ENCODE peak calls at places on chromosome 6, in eight cellular contexts. U, I, Y, A, G, S, P and F are unnamed samples.

GRCh38 chr6:11271228-11271627 is 38.8 kb upstream of the NEDD9 start:
- DNase-seq in U (no peak), I (no peak), Y (peak), A (no peak), G (no peak), S (no peak), P (no peak), F (no peak)

GRCh38 chr6:24796616-24797290 is 2.0 kb downstream of the ARMH2 start:
- DNase-seq in U (no peak), I (no peak), Y (no peak), A (peak), G (no peak), S (no peak), P (no peak), F (no peak)

GRCh38 chr6:167766986-167767714 is 59.6 kb upstream of the AFDN start:
- DNase-seq in U (no peak), I (no peak), Y (no peak), A (no peak), G (no peak), S (no peak), P (no peak), F (no peak)

GRCh38 chr6:111057074-111057752 is 30.1 kb upstream of the SLC16A10 start:
- DNase-seq in U (peak), I (peak), Y (peak), A (no peak), G (peak), S (no peak), P (peak), F (peak)

GRCh38 chr6:72589096-72589495 is 32.8 kb upstream of the KCNQ5 start:
- DNase-seq in U (peak), I (no peak), Y (no peak), A (no peak), G (no peak), S (no peak), P (no peak), F (no peak)

GRCh38 chr6:24357336-24358218 is at the start of gene DCDC2:
- DNase-seq in U (peak), I (no peak), Y (no peak), A (peak), G (peak), S (peak), P (no peak), F (peak)

GRCh38 chr6:150028799-150029198 is 3.5 kb upstream of the RAET1L start:
- DNase-seq in U (no peak), I (no peak), Y (no peak), A (no peak), G (no peak), S (no peak), P (no peak), F (no peak)

GRCh38 chr6:116248577-116248976 is 5.3 kb downstream of the TSPYL4 start:
- DNase-seq in U (no peak), I (no peak), Y (no peak), A (no peak), G (no peak), S (no peak), P (no peak), F (no peak)

GRCh38 chr6:2819891-2820814 is 21.5 kb downstream of the SERPINB1 start:
- DNase-seq in U (peak), I (no peak), Y (no peak), A (no peak), G (no peak), S (no peak), P (no peak), F (no peak)

GRCh38 chr6:40695114-40695513 is 108.0 kb upstream of the LRFN2 start:
- DNase-seq in U (no peak), I (no peak), Y (no peak), A (no peak), G (no peak), S (no peak), P (no peak), F (no peak)

GRCh38 chr6:90025418-90026089 is 131.3 kb downstream of the GJA10 start:
- DNase-seq in U (peak), I (no peak), Y (peak), A (peak), G (no peak), S (no peak), P (no peak), F (no peak)

GRCh38 chr6:169669889-169670288 is 31.9 kb downstream of the WDR27 start:
- DNase-seq in U (peak), I (peak), Y (no peak), A (no peak), G (no peak), S (no peak), P (no peak), F (no peak)

GRCh38 chr6:149451361-149452061 is 33.3 kb downstream of the ZC3H12D start:
- DNase-seq in U (no peak), I (no peak), Y (peak), A (peak), G (no peak), S (no peak), P (no peak), F (peak)

GRCh38 chr6:19731286-19731685 is 105.9 kb upstream of the ID4 start:
- DNase-seq in U (peak), I (no peak), Y (peak), A (no peak), G (no peak), S (no peak), P (no peak), F (no peak)

GRCh38 chr6:137729866-137730629 is 137.0 kb upstream of the TNFAIP3 start:
- DNase-seq in U (peak), I (no peak), Y (no peak), A (no peak), G (no peak), S (no peak), P (peak), F (no peak)

GRCh38 chr6:133568970-133569889 is 319.7 kb upstream of the TCF21 start:
- DNase-seq in U (peak), I (peak), Y (peak), A (peak), G (no peak), S (peak), P (peak), F (no peak)

GRCh38 chr6:12557760-12558159 is 158.8 kb upstream of the PHACTR1 start:
- DNase-seq in U (peak), I (no peak), Y (no peak), A (no peak), G (no peak), S (no peak), P (no peak), F (no peak)

GRCh38 chr6:113856571-113857564 is at the start of gene MARCKS:
- DNase-seq in U (peak), I (peak), Y (peak), A (peak), G (no peak), S (peak), P (peak), F (peak)

GRCh38 chr6:30685977-30686907 is at the start of gene PPP1R18:
- DNase-seq in U (peak), I (peak), Y (peak), A (peak), G (peak), S (peak), P (peak), F (peak)

GRCh38 chr6:55617272-55617671 is 38.3 kb upstream of the HMGCLL1 start:
- DNase-seq in U (peak), I (peak), Y (peak), A (peak), G (no peak), S (no peak), P (no peak), F (no peak)